ENCODE peak calls at places on chromosomes 1 and 21, in six cellular contexts. Y, L, R, B, U and V are unnamed samples.

GRCh38 chr1:183576537-183576936 is 13.7 kb downstream of the NCF2 start:
- DNase-seq in Y (no peak), L (no peak), R (no peak), B (no peak), U (no peak), V (no peak)

GRCh38 chr1:148373236-148373935 is 109.7 kb downstream of the PPIAL4G start:
- DNase-seq in Y (no peak), L (no peak), R (no peak), B (no peak), U (peak), V (no peak)

GRCh38 chr21:16198546-16198945 is 468.8 kb downstream of the USP25 start:
- DNase-seq in Y (no peak), L (no peak), R (no peak), B (no peak), U (no peak), V (no peak)

GRCh38 chr21:42684109-42684916 is 30.9 kb downstream of the PDE9A start:
- DNase-seq in Y (no peak), L (no peak), R (no peak), B (no peak), U (peak), V (no peak)

GRCh38 chr1:17579951-17580939 is 40.7 kb downstream of the ARHGEF10L start:
- DNase-seq in Y (peak), L (no peak), R (no peak), B (no peak), U (no peak), V (no peak)

GRCh38 chr1:245398180-245398579 is 243.4 kb downstream of the KIF26B start:
- DNase-seq in Y (no peak), L (no peak), R (no peak), B (no peak), U (no peak), V (no peak)

GRCh38 chr1:70504821-70505193 is 93.7 kb downstream of the CTH start:
- DNase-seq in Y (no peak), L (no peak), R (peak), B (peak), U (no peak), V (peak)

GRCh38 chr1:241963722-241964121 is 6.2 kb downstream of the BECN2 start:
- DNase-seq in Y (no peak), L (no peak), R (no peak), B (no peak), U (no peak), V (no peak)

GRCh38 chr1:183572721-183573120 is 17.5 kb downstream of the NCF2 start:
- DNase-seq in Y (no peak), L (no peak), R (no peak), B (peak), U (no peak), V (no peak)

DNA sequence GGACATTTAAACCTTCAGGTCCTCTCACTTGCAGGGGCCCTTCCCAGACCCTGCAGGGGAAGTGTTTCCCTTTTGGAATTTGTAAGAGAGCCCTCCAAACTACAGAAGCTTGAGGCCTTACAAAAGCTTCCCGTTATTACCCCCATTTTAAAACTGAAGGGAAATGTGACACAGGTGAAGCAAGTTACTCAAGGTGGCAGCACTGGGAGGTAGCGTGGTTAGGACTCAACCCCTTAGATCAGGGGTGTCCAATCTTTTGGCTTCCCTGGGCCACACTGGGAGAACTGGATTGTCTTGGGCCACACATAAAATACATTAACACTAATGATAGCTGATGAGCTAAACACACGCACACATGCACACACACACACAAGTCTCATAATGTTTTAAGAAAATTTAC is 15.8 kb upstream of the ZC3H12A start:
- DNase-seq in Y (no peak), L (no peak), R (no peak), B (no peak), U (peak), V (no peak)
- TF ChIP-seq CTCF in Y (no peak), L (no peak), R (no peak), B (no peak), U (no peak), V (peak)

GRCh38 chr1:182446033-182446669 is 3.8 kb upstream of the RGSL1 start:
- DNase-seq in Y (no peak), L (no peak), R (peak), B (peak), U (peak), V (peak)

GRCh38 chr1:182441719-182442118 is 8.2 kb upstream of the RGSL1 start:
- DNase-seq in Y (no peak), L (no peak), R (no peak), B (no peak), U (no peak), V (no peak)

GRCh38 chr1:182442333-182442732 is 7.6 kb upstream of the RGSL1 start:
- DNase-seq in Y (no peak), L (no peak), R (no peak), B (no peak), U (no peak), V (no peak)

GRCh38 chr1:182447660-182448059 is 2.3 kb upstream of the RGSL1 start:
- DNase-seq in Y (no peak), L (no peak), R (no peak), B (no peak), U (no peak), V (no peak)

DNA sequence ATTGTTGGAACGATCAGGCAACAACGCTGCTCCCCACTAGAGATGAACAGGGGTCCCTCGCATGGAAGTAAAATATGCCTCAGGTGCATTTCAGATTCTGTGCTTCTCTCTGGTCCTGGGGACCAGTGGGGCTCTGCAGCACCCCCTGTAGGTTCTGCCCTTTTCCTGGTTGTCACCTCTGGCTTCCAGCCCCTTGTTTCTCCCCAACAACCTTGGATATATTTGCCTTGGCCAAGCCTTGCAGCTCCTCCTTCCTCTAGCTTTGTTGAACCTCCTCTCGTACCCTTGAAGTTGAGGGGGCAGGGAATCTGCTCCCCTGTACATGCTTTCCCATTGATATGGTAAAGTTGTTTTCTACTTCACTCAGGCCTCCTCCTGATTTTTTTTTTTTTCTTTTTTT is 5.4 kb upstream of the RGSL1 start:
- DNase-seq in Y (no peak), L (no peak), R (no peak), B (no peak), U (no peak), V (no peak)
- TF ChIP-seq CTCF in Y (no peak), L (no peak), R (peak), B (no peak), U (no peak), V (peak)

GRCh38 chr1:57026942-57027341 is 61.1 kb upstream of the C8B start:
- DNase-seq in Y (peak), L (no peak), R (no peak), B (no peak), U (no peak), V (no peak)

GRCh38 chr1:57019240-57019805 is 53.5 kb upstream of the C8B start:
- DNase-seq in Y (peak), L (no peak), R (no peak), B (no peak), U (no peak), V (no peak)

DNA sequence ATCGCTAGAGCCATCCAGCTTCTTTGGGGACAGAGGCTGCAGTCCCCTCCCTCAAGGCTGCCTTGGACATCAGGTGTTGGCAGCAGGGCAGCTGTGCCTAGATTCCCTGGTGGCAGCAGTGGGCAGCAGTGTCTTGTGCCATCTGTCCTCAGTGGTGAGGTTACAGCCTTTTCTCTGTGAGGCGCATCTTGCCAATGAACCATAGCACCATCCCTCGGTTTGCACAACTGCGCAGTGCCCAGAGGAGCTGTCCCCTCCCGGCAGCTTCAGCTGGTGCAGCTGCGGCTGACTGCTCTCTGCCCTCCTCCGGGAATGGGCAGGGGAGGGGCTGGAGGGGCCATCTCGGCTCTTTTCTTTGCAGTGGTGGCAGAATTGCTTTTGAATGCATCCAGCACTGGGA is 59.0 kb upstream of the C8B start:
- DNase-seq in Y (no peak), L (no peak), R (no peak), B (no peak), U (no peak), V (no peak)
- TF ChIP-seq CTCF in Y (no peak), L (no peak), R (no peak), B (no peak), U (no peak), V (no peak)

GRCh38 chr1:226447932-226448670 is 40.2 kb upstream of the PARP1 start:
- DNase-seq in Y (no peak), L (no peak), R (no peak), B (peak), U (no peak), V (no peak)

GRCh38 chr1:226443033-226443432 is 35.1 kb upstream of the PARP1 start:
- DNase-seq in Y (no peak), L (no peak), R (no peak), B (no peak), U (no peak), V (no peak)

GRCh38 chr1:226443439-226443838 is 35.5 kb upstream of the PARP1 start:
- DNase-seq in Y (no peak), L (no peak), R (no peak), B (peak), U (no peak), V (peak)

GRCh38 chr1:226446058-226446457 is 38.2 kb upstream of the PARP1 start:
- DNase-seq in Y (no peak), L (no peak), R (no peak), B (no peak), U (no peak), V (no peak)

DNA sequence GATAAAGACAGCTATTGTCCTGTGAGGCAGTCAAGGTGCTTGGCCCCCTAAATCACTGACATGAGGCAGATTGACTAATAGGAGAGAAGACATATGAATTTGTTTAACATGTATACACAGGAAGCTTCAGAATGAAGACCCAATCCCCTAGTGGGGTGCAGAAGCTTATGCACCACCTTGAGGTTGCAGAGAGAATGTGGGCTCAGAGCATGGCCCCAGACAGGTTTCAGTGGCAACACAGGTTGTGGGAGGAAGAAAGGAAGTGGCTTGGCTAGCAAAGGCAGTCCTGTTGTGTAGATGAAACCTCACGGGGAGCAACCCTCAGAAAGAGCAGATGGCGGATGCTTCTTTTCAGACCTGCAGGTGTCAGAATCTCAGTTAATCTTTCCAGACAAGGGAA is 37.0 kb upstream of the PARP1 start:
- DNase-seq in Y (no peak), L (no peak), R (no peak), B (no peak), U (peak), V (no peak)
- TF ChIP-seq CTCF in Y (no peak), L (no peak), R (no peak), B (no peak), U (peak), V (no peak)

GRCh38 chr1:117173711-117174110 is 37.0 kb downstream of the VTCN1 start:
- DNase-seq in Y (no peak), L (no peak), R (no peak), B (no peak), U (no peak), V (no peak)
- TF ChIP-seq CTCF in Y (no peak), L (no peak), R (no peak), B (no peak), U (no peak), V (no peak)

GRCh38 chr1:24992124-24992760 is 62.2 kb upstream of the RUNX3 start:
- DNase-seq in Y (no peak), L (no peak), R (no peak), B (no peak), U (no peak), V (no peak)

GRCh38 chr1:24990136-24990535 is 60.1 kb upstream of the RUNX3 start:
- DNase-seq in Y (no peak), L (no peak), R (no peak), B (no peak), U (peak), V (no peak)

GRCh38 chr1:24990796-24991195 is 60.7 kb upstream of the RUNX3 start:
- DNase-seq in Y (no peak), L (no peak), R (no peak), B (no peak), U (no peak), V (no peak)

GRCh38 chr1:24992761-24993211 is 62.7 kb upstream of the RUNX3 start:
- DNase-seq in Y (no peak), L (no peak), R (no peak), B (no peak), U (peak), V (no peak)

GRCh38 chr1:24991242-24992037 is 61.4 kb upstream of the RUNX3 start:
- DNase-seq in Y (no peak), L (no peak), R (no peak), B (no peak), U (peak), V (no peak)
- TF ChIP-seq CTCF in Y (no peak), L (no peak), R (no peak), B (no peak), U (no peak), V (no peak)

GRCh38 chr1:196891251-196891650 is 3.4 kb downstream of the CFHR4 start:
- DNase-seq in Y (no peak), L (no peak), R (no peak), B (no peak), U (no peak), V (no peak)

GRCh38 chr1:196887515-196888239 is at the start of gene CFHR4:
- DNase-seq in Y (no peak), L (no peak), R (no peak), B (no peak), U (no peak), V (no peak)

GRCh38 chr1:196896355-196896754 is 8.5 kb downstream of the CFHR4 start:
- DNase-seq in Y (peak), L (no peak), R (no peak), B (no peak), U (no peak), V (no peak)

DNA sequence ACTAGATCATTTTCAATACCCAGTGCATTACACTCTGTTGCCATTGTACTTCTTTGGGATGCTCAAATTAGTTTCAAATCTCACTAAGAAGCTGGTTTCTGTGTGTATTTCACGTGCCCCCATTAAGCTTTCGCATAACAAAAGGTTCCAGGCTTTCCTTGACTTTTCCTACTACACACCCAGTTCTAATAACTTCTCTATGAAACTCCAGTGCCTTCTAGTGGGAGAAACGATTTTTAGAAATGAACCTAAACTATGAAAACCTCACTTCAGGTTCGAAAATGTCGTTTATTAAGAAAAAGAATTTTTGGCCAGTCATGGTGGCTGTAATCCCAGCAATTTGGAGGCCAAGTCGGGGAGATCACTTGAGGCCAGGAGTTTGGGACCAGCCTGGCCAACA is 2.8 kb downstream of the CFHR4 start:
- DNase-seq in Y (no peak), L (no peak), R (no peak), B (no peak), U (no peak), V (no peak)
- TF ChIP-seq CTCF in Y (peak), L (no peak), R (no peak), B (no peak), U (no peak), V (peak)

GRCh38 chr1:119771016-119771415 is 2.3 kb upstream of the HMGCS2 start:
- DNase-seq in Y (no peak), L (no peak), R (no peak), B (peak), U (no peak), V (no peak)
- TF ChIP-seq CTCF in Y (no peak), L (no peak), R (no peak), B (no peak), U (no peak), V (no peak)